ENCODE peak calls at places on chromosomes 5 and 9, in five cellular contexts. W is CD8-positive, alpha-beta T cell; A is spleen; R is fibroblast of lung; C is lung. H is an unnamed sample.
A peak's percentile ranks its signal among the peaks of the same experiment; 100 is the strongest.

GRCh38 chr5:130762031-130762430 is 403.0 kb downstream of the HINT1 start:
- DNase-seq in C (no peak), R (peak; percentile 0), A (no peak), W (no peak), H (no peak)

GRCh38 chr9:128361981-128362646 is 9.1 kb upstream of the URM1 start:
- DNase-seq in R (peak; percentile 81), C (peak; percentile 85), W (peak; percentile 26), A (peak; percentile 90), H (peak; percentile 96)

GRCh38 chr5:66863343-66864170 is 267.4 kb downstream of the MAST4 start:
- DNase-seq in W (no peak), R (no peak), A (no peak), C (no peak), H (peak; percentile 72)

GRCh38 chr9:111400564-111400898 is 70.5 kb upstream of the OR2K2 start:
- DNase-seq in C (no peak), W (no peak), A (no peak), R (no peak), H (no peak)

GRCh38 chr5:68529581-68529980 is 314.0 kb downstream of the PIK3R1 start:
- DNase-seq in R (no peak), W (no peak), C (no peak), A (no peak), H (no peak)

GRCh38 chr9:136187197-136187596 is 17.7 kb downstream of the LHX3 start:
- DNase-seq in C (no peak), A (no peak), R (no peak), W (no peak), H (no peak)

GRCh38 chr5:142829821-142830220 is 59.6 kb downstream of the ARHGAP26 start:
- DNase-seq in A (no peak), R (no peak), C (no peak), W (no peak), H (no peak)

GRCh38 chr5:175847503-175847902 is 23.9 kb upstream of the CPLX2 start:
- DNase-seq in R (peak; percentile 2), A (no peak), W (no peak), C (no peak), H (peak; percentile 83)

GRCh38 chr9:104915049-104915448 is 12.9 kb downstream of the ABCA1 start:
- DNase-seq in C (no peak), W (no peak), A (no peak), R (no peak), H (peak; percentile 24)

GRCh38 chr5:135251099-135251498 is 147.9 kb downstream of the MACROH2A1 start:
- DNase-seq in R (no peak), W (no peak), C (peak; percentile 5), A (peak; percentile 44), H (peak; percentile 11)

GRCh38 chr5:124740991-124741583 is 5.4 kb downstream of the ZNF608 start:
- DNase-seq in W (no peak), A (no peak), C (no peak), R (peak; percentile 82), H (no peak)

GRCh38 chr5:169408166-169408565 is 107.2 kb upstream of the SLIT3 start:
- DNase-seq in C (no peak), A (no peak), W (no peak), R (no peak), H (no peak)

GRCh38 chr5:75053286-75054109 is 1.1 kb upstream of the GCNT4 start:
- DNase-seq in W (peak; percentile 35), A (peak; percentile 85), R (peak; percentile 65), C (peak; percentile 61), H (peak; percentile 84)

GRCh38 chr9:124658165-124659017 is 112.7 kb downstream of the NR6A1 start:
- DNase-seq in W (no peak), R (peak; percentile 94), A (peak; percentile 74), C (peak; percentile 76), H (peak; percentile 86)

GRCh38 chr5:167814828-167815227 is 476.6 kb upstream of the WWC1 start:
- DNase-seq in R (peak; percentile 78), C (no peak), W (no peak), A (no peak), H (peak; percentile 85)

GRCh38 chr9:70119786-70120185 is 76.1 kb downstream of the MAMDC2 start:
- DNase-seq in A (no peak), R (no peak), W (no peak), C (no peak), H (no peak)

GRCh38 chr5:168793844-168794837 is 215.0 kb upstream of the PANK3 start:
- DNase-seq in C (peak; percentile 52), A (no peak), W (no peak), R (peak; percentile 14), H (no peak)

GRCh38 chr5:170451764-170452365 is 52.0 kb upstream of the KCNIP1 start:
- DNase-seq in C (no peak), R (peak; percentile 77), W (no peak), A (no peak), H (no peak)

GRCh38 chr5:117246386-117246785 is 671.8 kb upstream of the SEMA6A start:
- DNase-seq in A (no peak), R (no peak), C (no peak), W (no peak), H (no peak)

GRCh38 chr9:121286973-121287721 is 19.2 kb downstream of the GSN start:
- DNase-seq in A (no peak), R (peak; percentile 97), W (no peak), C (peak; percentile 81), H (peak; percentile 96)

GRCh38 chr5:129903466-129904101 is 681 bp upstream of the CHSY3 start:
- DNase-seq in W (no peak), R (no peak), A (no peak), C (no peak), H (no peak)

GRCh38 chr9:21831841-21832509 is 29.5 kb downstream of the MTAP start:
- DNase-seq in C (no peak), R (peak; percentile 91), A (no peak), W (no peak), H (no peak)

DNA sequence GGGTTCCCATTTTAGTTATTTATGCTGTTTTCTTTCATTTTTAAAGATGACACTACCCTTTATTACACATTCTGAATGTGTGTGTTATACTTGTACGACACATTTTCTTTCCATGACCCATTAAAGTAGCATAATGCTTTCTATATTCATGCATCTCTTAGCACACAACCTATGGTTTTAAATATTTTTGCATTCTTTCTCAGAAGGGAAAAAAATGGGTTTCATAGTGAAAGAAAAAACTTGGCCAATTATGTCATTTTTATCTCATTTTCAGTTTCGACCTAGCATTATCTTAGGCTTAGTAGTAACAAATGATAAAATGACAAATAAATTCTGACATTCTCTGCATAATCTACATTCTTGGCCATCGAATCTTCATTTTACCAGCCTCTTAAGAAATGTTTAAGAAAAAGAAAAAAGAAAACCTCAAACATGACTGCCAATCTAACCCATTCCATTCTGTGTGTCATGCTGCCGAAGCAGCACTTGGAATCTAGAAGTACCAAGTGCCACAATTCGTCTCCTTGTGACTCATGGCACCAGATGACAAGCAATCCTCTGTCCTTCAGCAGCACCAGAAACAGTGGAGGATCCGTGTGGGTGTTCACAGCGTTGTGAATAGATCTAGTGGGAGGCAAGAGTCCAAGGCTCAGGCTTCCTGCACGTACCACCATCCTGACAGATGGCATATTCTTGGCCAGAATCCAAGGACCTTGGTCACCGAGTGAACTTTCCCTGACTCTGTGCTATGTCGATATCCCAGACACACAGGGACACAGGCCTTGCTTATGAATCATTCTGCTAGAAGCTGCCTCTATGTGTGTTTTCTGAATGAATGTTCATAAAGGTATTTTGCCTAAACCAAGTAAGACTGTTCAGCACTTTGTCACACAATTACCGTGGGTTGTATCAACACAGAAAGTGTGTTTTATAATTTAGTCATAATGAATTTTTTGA is 502.7 kb downstream of the NR2F1-AS1 start:
- DNase-seq in C (peak; percentile 51), R (peak; percentile 88), W (no peak), A (no peak), H (no peak)
- H3K27ac ChIP-seq in C (peak overlapping the region; percentile 67), R (peak overlapping the region; percentile 40), W (no peak overlapping the region), A (peak overlapping the region; percentile 58), H (no peak overlapping the region)

GRCh38 chr5:88666761-88667186 is 216.2 kb downstream of the MEF2C start:
- DNase-seq in A (no peak), W (no peak), C (no peak), R (no peak), H (peak; percentile 76)
- H3K4me3 ChIP-seq in A (peak overlapping the region; percentile 35), W (peak overlapping the region; percentile 27), C (no peak overlapping the region), R (peak overlapping the region; percentile 53), H (peak overlapping the region; percentile 57)

GRCh38 chr5:112691341-112691685 is 46.4 kb upstream of the APC start:
- DNase-seq in W (no peak), R (no peak), C (no peak), A (no peak), H (no peak)

GRCh38 chr5:112690605-112691340 is 46.9 kb upstream of the APC start:
- DNase-seq in R (no peak), W (no peak), A (no peak), C (no peak), H (no peak)

GRCh38 chr5:112692472-112692871 is 45.2 kb upstream of the APC start:
- DNase-seq in W (no peak), R (no peak), A (no peak), C (no peak), H (no peak)

GRCh38 chr5:112693301-112693700 is 44.4 kb upstream of the APC start:
- DNase-seq in W (no peak), R (no peak), A (no peak), C (no peak), H (no peak)

DNA sequence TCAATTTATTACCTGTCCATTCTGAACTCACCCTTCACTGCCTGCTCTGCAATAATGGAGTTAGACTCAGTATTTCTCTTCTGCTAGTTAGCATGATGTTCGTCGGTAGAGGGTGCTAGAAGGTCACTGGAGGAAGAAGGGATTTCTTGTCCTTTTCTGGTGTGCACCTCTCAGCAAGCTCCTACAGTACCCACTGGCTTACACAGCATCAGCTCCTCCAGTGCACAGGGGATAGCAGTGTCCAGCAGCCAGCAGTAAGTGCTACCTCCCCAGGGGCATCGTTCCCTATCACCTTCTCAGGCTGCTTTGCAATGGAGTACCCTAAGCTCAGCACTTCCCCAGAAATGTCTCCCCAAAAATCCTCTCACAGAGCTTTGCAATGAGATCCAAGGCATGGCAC is 45.9 kb upstream of the APC start:
- DNase-seq in R (peak; percentile 59), A (no peak), C (no peak), W (no peak), H (peak; percentile 79)
- TF ChIP-seq CTCF in R (peak; percentile 53), A (no peak), C (peak; percentile 7), W (no peak), H (peak; percentile 71)

GRCh38 chr5:79743846-79744605 is 54.4 kb downstream of the CMYA5 start:
- DNase-seq in C (no peak), R (no peak), W (no peak), A (no peak), H (no peak)
- H3K27ac ChIP-seq in C (peak overlapping the region; percentile 83), R (no peak overlapping the region), W (no peak overlapping the region), A (no peak overlapping the region), H (no peak overlapping the region)

GRCh38 chr5:42989198-42989597 is 50.9 kb downstream of the ANXA2R start:
- DNase-seq in R (no peak), W (no peak), C (no peak), A (no peak), H (no peak)
- H3K4me3 ChIP-seq in R (no peak overlapping the region), W (peak overlapping the region; percentile 45), C (no peak overlapping the region), A (no peak overlapping the region), H (no peak overlapping the region)

GRCh38 chr5:54159153-54159836 is 151.1 kb downstream of the ARL15 start:
- DNase-seq in W (no peak), R (peak; percentile 14), C (no peak), A (no peak), H (no peak)
- TF ChIP-seq CTCF in W (no peak), R (no peak), C (no peak), A (no peak), H (peak; percentile 41)

H was measured in endodermal cell.